ENCODE peak calls at places on chromosome 7, in eight cellular contexts. T is left colon, V is GM12865, Y is astrocyte of the spinal cord, G is Right ventricle myocardium superior, A is T follicular helper cell, K is psoas muscle, R is aorta. W is an unnamed sample.

GRCh38 chr7:81516898-81517297 is 252.9 kb downstream of the HGF start:
- DNase-seq in Y (no peak), T (no peak), A (no peak), R (no peak), G (no peak), K (no peak), V (no peak), W (no peak)

GRCh38 chr7:69994218-69994617 is 395.9 kb downstream of the AUTS2 start:
- DNase-seq in T (no peak), K (no peak), G (no peak), A (no peak), Y (no peak), R (no peak), V (no peak), W (no peak)

GRCh38 chr7:84153005-84153404 is 41.6 kb downstream of the SEMA3A start:
- DNase-seq in T (no peak), V (no peak), G (no peak), R (no peak), K (no peak), A (no peak), Y (no peak), W (no peak)

GRCh38 chr7:77569514-77570232 is 32.6 kb downstream of the PTPN12 start:
- DNase-seq in G (no peak), K (no peak), A (no peak), Y (peak; percentile 22), R (no peak), T (no peak), V (no peak), W (no peak)

GRCh38 chr7:87878208-87878735 is 2.0 kb downstream of the DBF4 start:
- DNase-seq in T (no peak), V (no peak), A (no peak), G (no peak), Y (peak; percentile 29), K (no peak), R (no peak), W (no peak)

GRCh38 chr7:42876182-42877068 is 35.4 kb downstream of the C7orf25 start:
- DNase-seq in V (peak; percentile 61), Y (peak; percentile 55), G (no peak), T (peak; percentile 64), A (peak; percentile 27), R (peak; percentile 58), K (no peak), W (no peak)

GRCh38 chr7:138919912-138920311 is 61.3 kb downstream of the KIAA1549 start:
- DNase-seq in R (no peak), G (no peak), V (no peak), A (no peak), Y (no peak), K (no peak), T (no peak), W (no peak)

GRCh38 chr7:155256761-155257481 is 40.8 kb upstream of the INSIG1 start:
- DNase-seq in R (no peak), T (no peak), G (no peak), V (no peak), A (no peak), Y (no peak), K (no peak), W (no peak)

GRCh38 chr7:46759711-46760480 is 822.0 kb downstream of the TNS3 start:
- DNase-seq in G (no peak), Y (peak; percentile 70), K (no peak), R (no peak), A (no peak), V (no peak), T (no peak), W (no peak)

GRCh38 chr7:7693881-7694280 is 24.5 kb downstream of the RPA3 start:
- DNase-seq in T (no peak), R (no peak), V (no peak), A (no peak), G (no peak), Y (peak; percentile 86), K (no peak), W (peak; percentile 87)

GRCh38 chr7:17530249-17530648 is 231.8 kb downstream of the AHR start:
- DNase-seq in A (no peak), T (no peak), G (no peak), K (no peak), V (no peak), R (no peak), Y (peak; percentile 95), W (no peak)

GRCh38 chr7:155336812-155337602 is 39.3 kb downstream of the INSIG1 start:
- DNase-seq in A (no peak), R (no peak), V (no peak), K (no peak), G (no peak), Y (no peak), T (no peak), W (no peak)

GRCh38 chr7:107969856-107970255 is 33.1 kb downstream of the LAMB1 start:
- DNase-seq in A (no peak), Y (no peak), G (peak; percentile 67), V (no peak), T (no peak), K (no peak), R (no peak), W (no peak)

GRCh38 chr7:48074231-48074654 is 14.8 kb upstream of the UPP1 start:
- DNase-seq in G (no peak), Y (no peak), T (no peak), A (no peak), K (no peak), V (no peak), R (no peak), W (no peak)

GRCh38 chr7:111992601-111993000 is 213.6 kb downstream of the DOCK4 start:
- DNase-seq in T (no peak), V (no peak), K (no peak), G (no peak), R (no peak), A (no peak), Y (peak; percentile 41), W (no peak)

GRCh38 chr7:131010714-131011436 is 276.9 kb upstream of the KLF14 start:
- DNase-seq in Y (no peak), V (peak; percentile 71), K (no peak), G (no peak), R (no peak), T (no peak), A (no peak), W (no peak)

GRCh38 chr7:69018200-69018599 is 580.1 kb upstream of the AUTS2 start:
- DNase-seq in G (no peak), R (no peak), T (no peak), K (no peak), Y (no peak), A (no peak), V (no peak), W (no peak)

GRCh38 chr7:129851810-129852209 is 101.0 kb downstream of the UBE2H start:
- DNase-seq in K (no peak), T (no peak), G (no peak), V (no peak), A (no peak), Y (no peak), R (no peak), W (no peak)

GRCh38 chr7:81114682-81115081 is 195.8 kb upstream of the SEMA3C start:
- DNase-seq in T (no peak), G (no peak), A (no peak), R (no peak), K (no peak), V (no peak), Y (no peak), W (no peak)

GRCh38 chr7:99679400-99680191 is at the start of gene CYP3A5:
- DNase-seq in Y (no peak), G (no peak), A (no peak), T (peak; percentile 73), R (no peak), V (no peak), K (peak; percentile 70), W (no peak)

GRCh38 chr7:5586963-5587348 is 163.3 kb upstream of the TNRC18 start:
- DNase-seq in V (no peak), A (no peak), K (no peak), T (no peak), R (no peak), Y (no peak), G (no peak), W (no peak)

GRCh38 chr7:82506702-82507101 is 63.1 kb upstream of the CACNA2D1 start:
- DNase-seq in K (peak; percentile 69), A (no peak), G (no peak), T (peak; percentile 7), V (no peak), Y (no peak), R (peak; percentile 81), W (no peak)

GRCh38 chr7:131424219-131424822 is 96.6 kb downstream of the MKLN1 start:
- DNase-seq in G (no peak), Y (peak; percentile 56), R (no peak), K (no peak), A (no peak), V (peak; percentile 53), T (no peak), W (no peak)

GRCh38 chr7:36896956-36897594 is 172.8 kb upstream of the AOAH start:
- DNase-seq in K (no peak), Y (no peak), V (peak; percentile 13), A (no peak), G (no peak), T (no peak), R (no peak), W (no peak)

GRCh38 chr7:101216860-101217387 is 457 bp downstream of the PLOD3 start:
- DNase-seq in Y (no peak), K (no peak), G (no peak), A (no peak), T (no peak), V (no peak), R (no peak), W (no peak)

GRCh38 chr7:143388491-143389101 is 7.5 kb downstream of the ZYX start:
- DNase-seq in T (no peak), V (no peak), R (peak; percentile 55), G (peak; percentile 43), K (no peak), Y (no peak), A (no peak), W (no peak)

GRCh38 chr7:106180721-106181120 is 68.6 kb upstream of the SYPL1 start:
- DNase-seq in A (no peak), Y (no peak), T (no peak), V (no peak), R (no peak), G (no peak), K (no peak), W (no peak)

GRCh38 chr7:152054377-152055230 is 29.1 kb downstream of the GALNT11 start:
- DNase-seq in K (peak; percentile 67), A (no peak), T (no peak), G (peak; percentile 48), R (peak; percentile 62), V (no peak), Y (peak; percentile 70), W (peak; percentile 18)

GRCh38 chr7:33674804-33675411 is 230.4 kb upstream of the BMPER start:
- DNase-seq in T (no peak), Y (no peak), A (no peak), K (no peak), V (peak; percentile 44), R (no peak), G (no peak), W (no peak)

GRCh38 chr7:3733541-3734140 is 432.6 kb downstream of the SDK1 start:
- DNase-seq in K (no peak), V (no peak), G (no peak), T (no peak), R (no peak), A (no peak), Y (peak; percentile 74), W (no peak)